ENCODE peak calls at places on chromosome 7, in five cellular contexts. M is psoas muscle, Y is HCT116, B is upper lobe of right lung, X is PC-3. O is an unnamed sample. For H3K27me3, the result is how much of the 10 kb centered on the place peaks cover.

GRCh38 chr7:138044897-138045296 is 31.4 kb upstream of the AKR1D1 start:
- ATAC-seq in M (no peak), Y (no peak), B (no peak), X (no peak), O (no peak)

GRCh38 chr7:106779877-106780276 is 85.2 kb upstream of the PIK3CG start:
- ATAC-seq in M (peak), Y (peak), B (peak), X (no peak), O (no peak)

GRCh38 chr7:10875081-10875480 is 98.6 kb upstream of the PHF14 start:
- ATAC-seq in M (no peak), Y (no peak), B (no peak), X (no peak), O (no peak)

GRCh38 chr7:27782849-27783248 is 42.9 kb downstream of the TAX1BP1 start:
- ATAC-seq in M (no peak), Y (no peak), B (no peak), X (peak), O (no peak)

GRCh38 chr7:132509667-132510066 is 66.6 kb downstream of the PLXNA4 start:
- ATAC-seq in M (no peak), Y (no peak), B (no peak), X (no peak), O (no peak)

GRCh38 chr7:78473011-78473410 is 674.4 kb downstream of the PHTF2 start:
- ATAC-seq in M (no peak), Y (no peak), B (no peak), X (no peak), O (no peak)

GRCh38 chr7:66961096-66961495 is 34.3 kb downstream of the SBDS start:
- ATAC-seq in M (no peak), Y (no peak), B (peak), X (no peak), O (no peak)

GRCh38 chr7:47513741-47514241 is 68.1 kb downstream of the TNS3 start:
- ATAC-seq in M (peak), Y (no peak), B (peak), X (peak), O (peak)

GRCh38 chr7:28956608-28957063 is 1.5 kb downstream of the TRIL start:
- ATAC-seq in M (peak), Y (peak), B (peak), X (peak), O (peak)

GRCh38 chr7:101869026-101869900 is 51.8 kb downstream of the CUX1 start:
- ATAC-seq in M (peak), Y (no peak), B (peak), X (no peak), O (no peak)

GRCh38 chr7:38248069-38248567 is 25.3 kb downstream of the TARP start:
- ATAC-seq in M (no peak), Y (no peak), B (no peak), X (no peak), O (no peak)

GRCh38 chr7:105707967-105708580 is 126.8 kb upstream of the EFCAB10 start:
- ATAC-seq in M (no peak), Y (no peak), B (peak), X (peak), O (no peak)

GRCh38 chr7:31633454-31633853 is 53.6 kb upstream of the PPP1R17 start:
- ATAC-seq in M (peak), Y (no peak), B (peak), X (no peak), O (no peak)

GRCh38 chr7:139886206-139886605 is 57.1 kb downstream of the TBXAS1 start:
- ATAC-seq in M (no peak), Y (no peak), B (peak), X (no peak), O (no peak)

GRCh38 chr7:5701085-5701914 is 80.2 kb downstream of the RNF216 start:
- ATAC-seq in M (no peak), Y (no peak), B (no peak), X (no peak), O (no peak)

GRCh38 chr7:144484445-144484844 is 81.0 kb upstream of the NOBOX start:
- ATAC-seq in M (no peak), Y (no peak), B (no peak), X (no peak), O (no peak)

GRCh38 chr7:27346531-27347260 is 104.1 kb downstream of the EVX1 start:
- ATAC-seq in M (no peak), Y (peak), B (peak), X (peak), O (peak)

GRCh38 chr7:104933433-104934074 is 80.5 kb upstream of the KMT2E start:
- ATAC-seq in M (no peak), Y (no peak), B (peak), X (no peak), O (no peak)

GRCh38 chr7:131189488-131189887 is 138.2 kb upstream of the MKLN1 start:
- ATAC-seq in M (no peak), Y (no peak), B (no peak), X (no peak), O (no peak)

GRCh38 chr7:135224027-135224426 is 9.6 kb upstream of the STRA8 start:
- ATAC-seq in M (no peak), Y (no peak), B (no peak), X (no peak), O (no peak)

GRCh38 chr7:154929006-154929726 is 73.8 kb downstream of the PAXIP1 start:
- ATAC-seq in M (no peak), Y (peak), B (peak), X (peak), O (no peak)
- TF ChIP-seq CTCF in M (no peak), Y (no peak), B (no peak), X (no peak), O (no peak)

GRCh38 chr7:1345796-1346532 is 113.3 kb downstream of the UNCX start:
- ATAC-seq in M (no peak), Y (no peak), B (no peak), X (no peak), O (no peak)

GRCh38 chr7:1344981-1345701 is 112.5 kb downstream of the UNCX start:
- ATAC-seq in M (no peak), Y (no peak), B (no peak), X (no peak), O (no peak)

GRCh38 chr7:1346533-1346805 is 112.8 kb downstream of the MICALL2 start:
- ATAC-seq in M (no peak), Y (no peak), B (no peak), X (no peak), O (no peak)

GRCh38 chr7:1343551-1343950 is 110.9 kb downstream of the UNCX start:
- ATAC-seq in M (no peak), Y (no peak), B (no peak), X (no peak), O (no peak)

DNA sequence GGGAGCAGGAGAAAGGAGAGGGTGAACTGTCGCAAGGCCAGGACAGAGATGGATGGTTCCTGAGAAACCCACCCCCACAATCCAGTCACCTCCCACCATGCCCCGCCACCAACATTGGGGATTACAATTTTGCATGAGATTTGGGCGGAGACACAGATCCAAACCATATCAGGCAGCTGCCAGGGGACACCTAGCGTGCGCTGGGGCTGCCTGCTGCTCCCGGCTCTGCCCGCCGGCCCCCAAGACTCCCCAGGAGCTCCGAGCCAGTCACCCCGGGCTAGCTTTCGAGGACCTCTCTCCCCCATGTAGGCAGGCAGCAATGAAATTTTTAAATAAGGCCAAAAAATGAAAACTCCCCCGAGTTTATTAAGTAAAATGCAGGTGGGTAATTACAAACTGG is 111.7 kb downstream of the UNCX start:
- ATAC-seq in M (no peak), Y (no peak), B (no peak), X (no peak), O (no peak)
- H3K27me3 ChIP-seq in M (under half), Y (under half), B (under half), X (under half), O (half or more)

DNA sequence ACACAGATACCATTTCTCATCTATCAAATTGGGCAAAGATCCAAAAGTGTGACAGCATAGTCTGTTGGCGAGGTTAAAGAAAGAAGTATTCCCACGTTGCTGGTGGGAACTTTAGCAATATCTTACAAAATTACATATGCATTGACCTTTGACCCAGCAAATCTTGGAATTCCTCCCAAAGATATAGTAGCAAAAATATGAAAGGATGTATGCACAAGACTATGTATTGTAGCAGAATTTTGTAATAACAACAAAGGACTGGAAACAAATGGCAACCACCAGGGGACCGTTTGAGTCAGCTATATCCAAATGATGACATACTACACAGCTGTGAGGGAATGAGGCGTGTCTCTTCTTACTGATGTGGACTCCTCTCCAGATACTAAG is 50.2 kb downstream of the KCNH2 start:
- ATAC-seq in M (no peak), Y (peak), B (no peak), X (peak), O (no peak)
- TF ChIP-seq CTCF in M (no peak), Y (peak), B (no peak), X (peak), O (no peak)

GRCh38 chr7:156124356-156124755 is 312.1 kb upstream of the SHH start:
- ATAC-seq in M (no peak), Y (no peak), B (no peak), X (no peak), O (no peak)
- H3K27me3 ChIP-seq in M (under half), Y (under half), B (under half), X (under half), O (under half)

O was measured in gastroesophageal sphincter.